ENCODE peak calls at places on chromosomes 12 and 14, in four cellular contexts. D, H, M and B are unnamed samples.

GRCh38 chr14:39368261-39368959 is 63.8 kb downstream of the FBXO33 start:
- DNase-seq in M (no peak), H (peak; percentile 75), D (no peak), B (peak; percentile 88)

GRCh38 chr12:75599061-75599460 is 87.7 kb upstream of the KRR1 start:
- DNase-seq in D (no peak), H (no peak), M (no peak), B (no peak)

GRCh38 chr12:108804361-108804949 is 52.9 kb downstream of the SSH1 start:
- DNase-seq in H (no peak), D (no peak), M (no peak), B (no peak)

GRCh38 chr12:26080911-26081310 is 43.9 kb downstream of the BHLHE41 start:
- DNase-seq in M (no peak), D (no peak), H (no peak), B (no peak)

GRCh38 chr14:83309211-83309610 is 1775.6 kb upstream of the SEL1L start:
- DNase-seq in H (no peak), D (no peak), M (no peak), B (no peak)

GRCh38 chr14:80927385-80927989 is 14.1 kb downstream of the CEP128 start:
- DNase-seq in M (no peak), H (peak; percentile 29), D (no peak), B (no peak)

GRCh38 chr12:119835068-119835467 is 42.1 kb downstream of the CIT start:
- DNase-seq in D (no peak), M (no peak), H (peak; percentile 16), B (no peak)

GRCh38 chr14:95227279-95227860 is 70.0 kb upstream of the DICER1 start:
- DNase-seq in D (no peak), H (no peak), M (no peak), B (no peak)

GRCh38 chr12:102120564-102120873 is 536 bp downstream of the PARPBP start:
- DNase-seq in M (no peak), D (no peak), H (no peak), B (peak; percentile 0)

GRCh38 chr12:131872154-131873046 is 22.0 kb upstream of the ULK1 start:
- DNase-seq in D (no peak), H (no peak), M (no peak), B (no peak)

GRCh38 chr14:97788846-97789528 is 991.8 kb downstream of the VRK1 start:
- DNase-seq in H (no peak), M (no peak), D (no peak), B (no peak)

GRCh38 chr14:24430682-24431568 is 1.2 kb downstream of the KHNYN start:
- DNase-seq in H (peak; percentile 41), M (no peak), D (no peak), B (no peak)

GRCh38 chr12:69464433-69464832 is 5.8 kb upstream of the FRS2 start:
- DNase-seq in M (no peak), D (no peak), H (no peak), B (no peak)

GRCh38 chr14:62428429-62429203 is 616.6 kb downstream of the KCNH5 start:
- DNase-seq in H (no peak), D (no peak), M (no peak), B (no peak)

GRCh38 chr14:104290058-104290667 is 151.8 kb downstream of the KIF26A start:
- DNase-seq in D (no peak), M (no peak), H (peak; percentile 10), B (no peak)

GRCh38 chr12:69101505-69101904 is 137.9 kb upstream of the CPSF6 start:
- DNase-seq in M (no peak), H (no peak), D (no peak), B (peak; percentile 49)

GRCh38 chr12:1527789-1528188 is 66.6 kb downstream of the FBXL14 start:
- DNase-seq in M (no peak), H (no peak), D (no peak), B (no peak)

GRCh38 chr14:101876539-101876938 is 87.8 kb upstream of the DYNC1H1 start:
- DNase-seq in D (no peak), H (no peak), M (peak; percentile 75), B (no peak)

GRCh38 chr14:44767646-44768173 is 194.0 kb downstream of the KLHL28 start:
- DNase-seq in M (no peak), D (no peak), H (no peak), B (no peak)

GRCh38 chr14:76098916-76099675 is 52.6 kb upstream of the GPATCH2L start:
- DNase-seq in M (no peak), D (no peak), H (no peak), B (no peak)

GRCh38 chr12:80241576-80242273 is 142.4 kb downstream of the OTOGL start:
- DNase-seq in M (no peak), D (no peak), H (no peak), B (no peak)

GRCh38 chr12:69779928-69780327 is 41.3 kb downstream of the RAB3IP start:
- DNase-seq in D (peak; percentile 35), H (peak; percentile 82), M (no peak), B (no peak)

GRCh38 chr12:90690120-90690519 is 264.9 kb downstream of the CCER1 start:
- DNase-seq in D (no peak), H (no peak), M (no peak), B (no peak)

GRCh38 chr14:53399057-53399456 is 245.9 kb upstream of the DDHD1 start:
- DNase-seq in H (peak; percentile 58), D (peak; percentile 5), M (no peak), B (no peak)

GRCh38 chr12:121955258-121956040 is 37.1 kb downstream of the CFAP251 start:
- DNase-seq in M (no peak), H (no peak), D (peak; percentile 30), B (no peak)

GRCh38 chr12:101862245-101862644 is 15.1 kb upstream of the DRAM1 start:
- DNase-seq in D (no peak), H (no peak), M (no peak), B (no peak)

GRCh38 chr14:99616832-99617488 is 13.0 kb upstream of the CCDC85C start:
- DNase-seq in D (no peak), H (no peak), M (no peak), B (no peak)

GRCh38 chr12:100127766-100128508 is 14.7 kb downstream of the BLTP3B start:
- DNase-seq in H (no peak), D (no peak), M (no peak), B (peak; percentile 44)

GRCh38 chr14:60188696-60189095 is 23.5 kb upstream of the DHRS7 start:
- DNase-seq in M (no peak), H (no peak), D (no peak), B (no peak)
- TF ChIP-seq NR2C2 in M (no peak), H (no peak), D (no peak), B (no peak)

GRCh38 chr14:89136587-89136986 is 280.4 kb downstream of the FOXN3 start:
- DNase-seq in D (no peak), M (no peak), H (no peak), B (no peak)

GRCh38 chr14:89139404-89140247 is 277.4 kb downstream of the FOXN3 start:
- DNase-seq in H (peak; percentile 28), M (no peak), D (no peak), B (peak; percentile 77)

GRCh38 chr14:89134640-89135039 is 282.4 kb downstream of the FOXN3 start:
- DNase-seq in H (no peak), M (no peak), D (no peak), B (no peak)

GRCh38 chr14:89138846-89139245 is 278.2 kb downstream of the FOXN3 start:
- DNase-seq in D (no peak), M (no peak), H (no peak), B (no peak)

DNA sequence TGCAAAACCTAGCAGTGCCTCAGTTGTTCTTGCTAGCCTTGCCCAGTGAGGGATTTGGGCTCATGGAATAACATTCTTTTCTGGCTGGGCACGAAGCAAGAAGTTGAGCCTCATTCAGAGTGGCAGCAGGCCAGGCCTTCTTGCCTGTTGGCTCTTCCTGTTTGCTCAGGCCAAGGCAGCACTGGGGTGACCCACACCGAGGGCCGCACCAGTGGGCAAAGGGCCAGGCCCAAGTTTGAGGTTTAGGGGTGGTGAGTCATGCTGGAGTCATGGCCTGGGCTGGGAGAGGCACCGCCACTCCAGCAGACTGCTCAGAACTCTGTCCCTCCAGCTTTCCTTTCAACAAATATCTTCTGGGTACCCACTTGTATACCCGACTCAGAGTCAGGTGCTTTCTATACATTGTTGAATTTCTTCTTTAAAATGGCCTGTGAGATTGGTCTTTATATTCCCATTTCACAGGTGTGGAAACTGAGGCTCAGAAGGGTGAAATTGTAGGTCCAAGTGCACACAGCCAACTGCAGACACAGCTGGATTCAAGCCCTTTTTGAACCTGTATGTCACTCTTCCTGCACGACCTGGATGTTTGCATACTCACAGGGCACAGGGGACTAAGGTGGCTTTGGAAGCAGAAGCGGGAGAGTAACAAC is 279.4 kb downstream of the FOXN3 start:
- DNase-seq in D (no peak), M (no peak), H (no peak), B (peak; percentile 45)
- TF ChIP-seq NR2C2 in D (no peak), M (no peak), H (no peak), B (no peak)

GRCh38 chr12:106039242-106039641 is 99.5 kb downstream of the NUAK1 start:
- DNase-seq in M (no peak), D (no peak), H (no peak), B (no peak)
- TF ChIP-seq NR2C2 in M (no peak), D (no peak), H (no peak), B (no peak)

DNA sequence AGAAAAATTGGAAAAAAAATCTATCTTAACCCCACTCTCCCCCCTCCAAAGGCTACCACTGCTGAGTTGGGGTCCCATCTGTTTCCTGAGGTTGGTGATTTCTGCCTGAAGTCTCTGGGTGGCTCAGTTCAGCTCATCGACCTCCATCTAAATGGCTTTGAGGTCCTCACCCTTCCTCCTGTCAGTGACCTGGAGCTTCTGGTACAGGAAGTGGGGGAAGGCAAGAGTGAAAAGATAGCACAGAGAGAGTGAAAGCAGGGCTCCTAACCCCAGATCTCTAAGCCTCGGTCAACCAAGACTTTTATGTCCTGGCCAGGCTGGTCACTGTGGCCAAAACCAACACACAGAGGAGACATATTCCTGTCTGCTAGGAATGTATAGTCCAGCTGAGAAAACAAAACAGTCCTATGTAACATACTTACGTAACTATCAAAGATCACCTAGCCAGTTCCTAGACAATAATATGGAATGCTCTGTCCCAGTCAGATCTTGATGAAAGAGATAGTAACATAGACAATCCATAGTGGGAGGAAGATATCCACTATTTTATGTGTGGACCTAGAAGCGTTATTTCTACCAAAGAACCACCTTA is 12.3 kb upstream of the KRT73 start:
- DNase-seq in M (no peak), D (no peak), H (no peak), B (no peak)
- TF ChIP-seq NR2C2 in M (no peak), D (no peak), H (no peak), B (no peak)

DNA sequence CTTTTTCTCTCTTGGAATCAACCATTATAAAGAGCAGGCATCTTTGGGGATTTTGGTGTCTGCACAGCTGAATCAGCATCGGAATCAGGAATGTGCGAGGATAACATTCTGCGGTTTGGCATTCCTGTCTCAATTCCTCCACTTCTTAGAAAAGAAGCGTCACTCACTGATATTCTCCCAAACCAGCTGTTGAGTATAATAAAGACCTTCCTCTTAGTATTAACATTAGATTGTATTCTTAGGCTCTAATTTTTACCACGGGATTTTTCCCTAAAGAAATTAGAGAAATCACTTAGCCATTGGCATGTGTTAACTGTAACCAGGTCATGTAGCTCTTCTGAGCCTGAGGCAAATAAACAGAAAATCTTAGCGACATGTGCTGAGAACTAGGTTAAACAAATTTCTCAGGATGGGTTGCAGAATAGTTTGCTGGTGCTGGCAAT is 128.7 kb downstream of the TMX1 start:
- DNase-seq in M (no peak), D (no peak), H (no peak), B (no peak)
- TF ChIP-seq NR2C2 in M (no peak), D (no peak), H (no peak), B (no peak)

GRCh38 chr12:73460212-73460611 is 1077.4 kb upstream of the ATXN7L3B start:
- DNase-seq in D (no peak), M (no peak), H (no peak), B (no peak)
- TF ChIP-seq NR2C2 in D (no peak), M (no peak), H (no peak), B (no peak)